ENCODE peak calls at places on chromosomes 1 and 21, in seven cellular contexts. D, Y, C, G, H, P and X are unnamed samples.

GRCh38 chr1:57262472-57262871 is 161.4 kb downstream of the DAB1 start:
- DNase-seq in P (no peak), D (no peak), G (no peak), C (no peak), Y (no peak), H (no peak), X (no peak)

GRCh38 chr1:208187499-208188041 is 56.6 kb downstream of the PLXNA2 start:
- DNase-seq in G (no peak), D (no peak), Y (no peak), P (no peak), C (no peak), H (no peak), X (peak; percentile 32)

GRCh38 chr1:55172687-55173086 is 42.5 kb downstream of the USP24 start:
- DNase-seq in C (no peak), H (no peak), D (no peak), G (no peak), P (no peak), Y (no peak), X (no peak)

GRCh38 chr1:74732960-74733615 is at the start of the genes CRYZ and TYW3:
- DNase-seq in D (peak; percentile 97), H (peak; percentile 96), G (peak; percentile 86), Y (peak; percentile 73), P (peak; percentile 91), C (peak; percentile 94), X (peak; percentile 96)

GRCh38 chr1:164382384-164382783 is 176.6 kb upstream of the PBX1 start:
- DNase-seq in C (no peak), D (no peak), H (no peak), Y (no peak), G (no peak), P (no peak), X (no peak)

GRCh38 chr1:173267453-173267945 is 60.4 kb upstream of the TNFSF4 start:
- DNase-seq in D (peak; percentile 72), C (peak; percentile 78), P (no peak), Y (peak; percentile 97), G (no peak), H (peak; percentile 37), X (no peak)

GRCh38 chr1:15952317-15953258 is 23.3 kb downstream of the ZBTB17 start:
- DNase-seq in D (peak; percentile 94), H (peak; percentile 99), Y (peak; percentile 95), G (peak; percentile 74), C (peak; percentile 97), P (peak; percentile 60), X (no peak)

GRCh38 chr1:33030575-33030974 is 6.1 kb downstream of the AK2 start:
- DNase-seq in H (peak; percentile 48), P (no peak), Y (no peak), D (peak; percentile 72), G (no peak), C (peak; percentile 86), X (no peak)

GRCh38 chr1:41343790-41344679 is 17.2 kb upstream of the FOXO6 start:
- DNase-seq in D (no peak), C (no peak), P (no peak), Y (no peak), H (peak; percentile 39), G (no peak), X (no peak)

GRCh38 chr1:221714227-221715116 is 27.4 kb downstream of the DUSP10 start:
- DNase-seq in D (no peak), G (no peak), Y (no peak), C (no peak), P (no peak), H (no peak), X (no peak)

GRCh38 chr1:25821630-25822091 is 1.9 kb downstream of the MTFR1L start:
- DNase-seq in C (peak; percentile 57), H (no peak), Y (no peak), P (no peak), G (no peak), D (peak; percentile 82), X (no peak)

GRCh38 chr21:15823486-15824150 is 93.8 kb downstream of the USP25 start:
- DNase-seq in Y (no peak), C (no peak), D (no peak), G (no peak), P (no peak), H (no peak), X (no peak)

GRCh38 chr1:197868751-197869501 is 33.5 kb upstream of the C1orf53 start:
- DNase-seq in H (peak; percentile 75), G (peak; percentile 33), P (no peak), D (peak; percentile 80), C (peak; percentile 72), Y (peak; percentile 71), X (peak; percentile 30)